ENCODE peak calls at places on chromosome 2, in eight cellular contexts. N is CD8-positive, alpha-beta T cell; P is AG08396; Z is NCI-H1694 treated with DMSO at 0.1 percent for 48 hours; O is astrocyte of the spinal cord; M is H4; T is stimulated activated CD8-positive, alpha-beta memory T cell treated with anti-CD3 and anti-CD28 coated beads, Interleukin-2, amount 100 ng/mL, for 1 hour; K is brain microvascular endothelial cell. A is an unnamed sample.

GRCh38 chr2:10934979-10935350 is 23.2 kb downstream of the KCNF1 start:
- DNase-seq in N (no peak), Z (no peak), P (no peak), O (no peak), M (no peak), K (no peak), T (no peak), A (no peak)

GRCh38 chr2:185477452-185477851 is 261.2 kb upstream of the FSIP2 start:
- DNase-seq in M (no peak), T (no peak), Z (no peak), P (no peak), N (no peak), K (no peak), O (no peak), A (no peak)

GRCh38 chr2:172307800-172308199 is 119.6 kb upstream of the ITGA6 start:
- DNase-seq in O (no peak), K (no peak), P (no peak), Z (no peak), M (no peak), N (no peak), T (no peak), A (no peak)

GRCh38 chr2:233434666-233435375 is 80.5 kb downstream of the DGKD start:
- DNase-seq in P (no peak), O (no peak), Z (no peak), M (no peak), K (no peak), N (no peak), T (no peak), A (no peak)

GRCh38 chr2:68251855-68252406 is 401 bp downstream of the PPP3R1 start:
- DNase-seq in P (peak), T (peak), K (no peak), N (peak), M (no peak), O (no peak), Z (no peak), A (peak)

GRCh38 chr2:213818436-213818835 is 534.2 kb downstream of the SPAG16 start:
- DNase-seq in T (no peak), K (peak), M (peak), O (peak), P (no peak), N (no peak), Z (no peak), A (no peak)

GRCh38 chr2:102618452-102619413 is 620 bp upstream of the SLC9A2 start:
- DNase-seq in T (no peak), Z (no peak), N (no peak), P (no peak), O (peak), M (no peak), K (no peak), A (no peak)

GRCh38 chr2:236405357-236405756 is 141.2 kb upstream of the ASB18 start:
- DNase-seq in Z (no peak), P (no peak), N (no peak), T (no peak), O (no peak), K (no peak), M (no peak), A (no peak)

GRCh38 chr2:204608261-204608660 is 63.0 kb downstream of the PARD3B start:
- DNase-seq in T (no peak), M (no peak), Z (no peak), P (peak), K (peak), N (no peak), O (peak), A (no peak)

GRCh38 chr2:231463698-231464575 is at the start of gene NCL:
- DNase-seq in K (peak), M (peak), Z (peak), T (peak), O (peak), P (peak), N (peak), A (peak)

GRCh38 chr2:15242936-15243461 is 318.1 kb downstream of the NBAS start:
- DNase-seq in N (no peak), O (no peak), P (no peak), M (no peak), T (no peak), Z (no peak), K (no peak), A (no peak)